ENCODE peak calls at places on chromosomes 13 and 19, in nine cellular contexts. One of them, this sample, is unnamed.
A peak's percentile ranks its signal among the peaks of the same experiment; 100 is the strongest.

GRCh38 chr13:43831088-43831487 is 44.3 kb upstream of the ENOX1 start:
- DNase-seq in HTR-8/SVneo: no peak
- DNase-seq in heart left ventricle: no peak
- DNase-seq in Right ventricle myocardium superior: no peak
- DNase-seq in NB4: no peak
- DNase-seq in kidney tubule cell: no peak
- DNase-seq in Daoy: peak; percentile 2
- DNase-seq in smooth muscle cell of the brain vasculature: no peak
- DNase-seq in H1: no peak
- DNase-seq in this sample: no peak

GRCh38 chr19:18193388-18194207 is 580 bp downstream of the MPV17L2 start:
- DNase-seq in HTR-8/SVneo: no peak
- DNase-seq in heart left ventricle: no peak
- DNase-seq in Right ventricle myocardium superior: no peak
- DNase-seq in NB4: peak; percentile 27
- DNase-seq in kidney tubule cell: no peak
- DNase-seq in Daoy: no peak
- DNase-seq in smooth muscle cell of the brain vasculature: no peak
- DNase-seq in H1: no peak
- DNase-seq in this sample: no peak

GRCh38 chr13:40272776-40273139 is 393.7 kb downstream of the FOXO1 start:
- DNase-seq in HTR-8/SVneo: no peak
- DNase-seq in heart left ventricle: no peak
- DNase-seq in Right ventricle myocardium superior: no peak
- DNase-seq in NB4: no peak
- DNase-seq in kidney tubule cell: peak; percentile 58
- DNase-seq in Daoy: peak; percentile 77
- DNase-seq in smooth muscle cell of the brain vasculature: no peak
- DNase-seq in H1: no peak
- DNase-seq in this sample: no peak

GRCh38 chr19:55166530-55167268 is at the start of gene DNAAF3:
- DNase-seq in HTR-8/SVneo: peak; percentile 99
- DNase-seq in heart left ventricle: peak; percentile 93
- DNase-seq in Right ventricle myocardium superior: peak; percentile 92
- DNase-seq in NB4: peak; percentile 95
- DNase-seq in kidney tubule cell: peak; percentile 98
- DNase-seq in Daoy: peak; percentile 99
- DNase-seq in smooth muscle cell of the brain vasculature: peak; percentile 91
- DNase-seq in H1: peak; percentile 98
- DNase-seq in this sample: no peak

GRCh38 chr19:38196245-38196837 is 27.7 kb downstream of the DPF1 start:
- DNase-seq in HTR-8/SVneo: no peak
- DNase-seq in heart left ventricle: no peak
- DNase-seq in Right ventricle myocardium superior: no peak
- DNase-seq in NB4: no peak
- DNase-seq in kidney tubule cell: no peak
- DNase-seq in Daoy: no peak
- DNase-seq in smooth muscle cell of the brain vasculature: no peak
- DNase-seq in H1: no peak
- DNase-seq in this sample: no peak

GRCh38 chr13:110426745-110427144 is 119.7 kb downstream of the COL4A2 start:
- DNase-seq in HTR-8/SVneo: no peak
- DNase-seq in heart left ventricle: no peak
- DNase-seq in Right ventricle myocardium superior: no peak
- DNase-seq in NB4: no peak
- DNase-seq in kidney tubule cell: no peak
- DNase-seq in Daoy: no peak
- DNase-seq in smooth muscle cell of the brain vasculature: no peak
- DNase-seq in H1: no peak
- DNase-seq in this sample: no peak

GRCh38 chr19:2016041-2016807 is 710 bp upstream of the BTBD2 start:
- DNase-seq in HTR-8/SVneo: peak; percentile 85
- DNase-seq in heart left ventricle: peak; percentile 86
- DNase-seq in Right ventricle myocardium superior: peak; percentile 79
- DNase-seq in NB4: peak; percentile 57
- DNase-seq in kidney tubule cell: peak; percentile 73
- DNase-seq in Daoy: peak; percentile 76
- DNase-seq in smooth muscle cell of the brain vasculature: no peak
- DNase-seq in H1: no peak
- DNase-seq in this sample: no peak

GRCh38 chr13:20160346-20161274 is at the start of gene GJA3:
- DNase-seq in HTR-8/SVneo: no peak
- DNase-seq in heart left ventricle: peak; percentile 72
- DNase-seq in Right ventricle myocardium superior: peak; percentile 71
- DNase-seq in NB4: peak; percentile 66
- DNase-seq in kidney tubule cell: peak; percentile 18
- DNase-seq in Daoy: peak; percentile 66
- DNase-seq in smooth muscle cell of the brain vasculature: no peak
- DNase-seq in H1: peak; percentile 81
- DNase-seq in this sample: no peak

GRCh38 chr13:21420706-21421105 is 38.4 kb downstream of the ZDHHC20 start:
- DNase-seq in HTR-8/SVneo: no peak
- DNase-seq in heart left ventricle: no peak
- DNase-seq in Right ventricle myocardium superior: no peak
- DNase-seq in NB4: no peak
- DNase-seq in kidney tubule cell: peak; percentile 40
- DNase-seq in Daoy: no peak
- DNase-seq in smooth muscle cell of the brain vasculature: no peak
- DNase-seq in H1: no peak
- DNase-seq in this sample: no peak

GRCh38 chr13:113006660-113007059 is 37.6 kb downstream of the MCF2L start:
- DNase-seq in HTR-8/SVneo: no peak
- DNase-seq in heart left ventricle: no peak
- DNase-seq in Right ventricle myocardium superior: no peak
- DNase-seq in NB4: no peak
- DNase-seq in kidney tubule cell: no peak
- DNase-seq in Daoy: no peak
- DNase-seq in smooth muscle cell of the brain vasculature: no peak
- DNase-seq in H1: no peak
- DNase-seq in this sample: no peak